ENCODE peak calls at places on chromosomes 4 and X, in eight cellular contexts. Y, U, J, T, X, P, F and K are unnamed samples.

GRCh38 chrX:53313746-53314105 is 32.3 kb upstream of the IQSEC2 start:
- DNase-seq in F (no peak), P (no peak), X (no peak), Y (no peak), J (no peak), T (no peak), U (no peak), K (no peak)

GRCh38 chr4:31141141-31141811 is 421.1 kb downstream of the PCDH7 start:
- DNase-seq in J (no peak), F (no peak), X (no peak), T (no peak), P (no peak), Y (no peak), U (no peak), K (no peak)

GRCh38 chrX:124211312-124211942 is 121.0 kb upstream of the TEX13D start:
- DNase-seq in J (no peak), Y (no peak), P (no peak), U (no peak), X (peak), F (no peak), T (peak), K (peak)

GRCh38 chr4:53688186-53688790 is 97.0 kb upstream of the LNX1 start:
- DNase-seq in P (no peak), U (peak), T (peak), X (no peak), F (no peak), J (no peak), Y (no peak), K (peak)

GRCh38 chr4:173380987-173381386 is 10.2 kb downstream of the SAP30 start:
- DNase-seq in T (no peak), J (no peak), U (no peak), X (no peak), Y (no peak), P (no peak), F (no peak), K (no peak)

GRCh38 chr4:2792711-2793577 is at the start of gene SH3BP2:
- DNase-seq in Y (peak), J (no peak), P (no peak), T (peak), F (peak), U (no peak), X (peak), K (peak)

GRCh38 chrX:109440475-109440874 is 41.4 kb downstream of the GUCY2F start:
- DNase-seq in U (no peak), J (no peak), F (no peak), P (no peak), T (no peak), Y (no peak), X (no peak), K (no peak)

GRCh38 chrX:139932077-139932900 is 564 bp downstream of the ATP11C start:
- DNase-seq in P (no peak), T (peak), Y (peak), U (no peak), J (peak), X (no peak), F (peak), K (peak)

GRCh38 chrX:153549807-153550206 is 32.4 kb downstream of the ATP2B3 start:
- DNase-seq in U (no peak), T (no peak), P (no peak), J (no peak), X (no peak), Y (no peak), F (no peak), K (no peak)

GRCh38 chrX:1072637-1073377 is 139.6 kb downstream of the CRLF2 start:
- DNase-seq in Y (no peak), T (no peak), P (no peak), U (no peak), J (no peak), F (peak), X (no peak), K (no peak)

GRCh38 chrX:123588723-123589122 is 144.1 kb downstream of the THOC2 start:
- DNase-seq in Y (no peak), U (no peak), T (no peak), F (no peak), P (no peak), X (no peak), J (no peak), K (no peak)

GRCh38 chrX:120244735-120245498 is 5.7 kb upstream of the ZBTB33 start:
- DNase-seq in Y (peak), U (peak), J (peak), X (peak), T (peak), P (no peak), F (peak), K (peak)

GRCh38 chr4:184344899-184345572 is 127.4 kb upstream of the ENPP6 start:
- DNase-seq in U (no peak), T (no peak), X (no peak), J (no peak), P (no peak), Y (no peak), F (no peak), K (no peak)